ENCODE peak calls at places on chromosomes 3 and 15, in seven cellular contexts. N is psoas muscle, E is colonic mucosa, J is heart left ventricle, Z is suprapubic skin, V is AG04450, B is HL-60. M is an unnamed sample.

GRCh38 chr3:38164136-38164965 is 986 bp upstream of the OXSR1 start:
- DNase-seq in Z (no peak), N (no peak), V (no peak), J (no peak), E (peak; percentile 42), B (no peak), M (no peak)

GRCh38 chr3:38038447-38038911 is 529 bp upstream of the DLEC1 start:
- DNase-seq in J (no peak), N (no peak), E (no peak), Z (no peak), B (no peak), V (no peak), M (no peak)

GRCh38 chr3:108406063-108406660 is 104.2 kb downstream of the MYH15 start:
- DNase-seq in Z (no peak), J (no peak), E (no peak), N (no peak), V (no peak), B (peak; percentile 66), M (no peak)

GRCh38 chr3:8574040-8574669 is 70.4 kb downstream of the SSUH2 start:
- DNase-seq in J (no peak), N (no peak), E (no peak), Z (no peak), V (no peak), B (no peak), M (no peak)

GRCh38 chr15:25241241-25241801 is 197.5 kb downstream of the UBE3A start:
- DNase-seq in J (peak; percentile 15), B (no peak), Z (no peak), V (no peak), N (peak; percentile 1), E (no peak), M (no peak)

GRCh38 chr3:67635806-67636205 is 18.6 kb downstream of the SUCLG2 start:
- DNase-seq in Z (no peak), J (no peak), N (no peak), V (no peak), E (no peak), B (no peak), M (no peak)

GRCh38 chr3:55177749-55178148 is 249.9 kb upstream of the LRTM1 start:
- DNase-seq in J (no peak), E (no peak), V (no peak), Z (no peak), B (no peak), N (no peak), M (no peak)

GRCh38 chr15:90890839-90891238 is 6.5 kb downstream of the FES start:
- DNase-seq in J (no peak), N (no peak), Z (no peak), V (no peak), B (no peak), E (no peak), M (no peak)

GRCh38 chr3:183306798-183307671 is 54.0 kb downstream of the B3GNT5 start:
- DNase-seq in Z (peak; percentile 83), N (peak; percentile 66), B (peak; percentile 92), V (no peak), J (peak; percentile 83), E (peak; percentile 94), M (no peak)

GRCh38 chr3:99111235-99111634 is 209.7 kb upstream of the DCBLD2 start:
- DNase-seq in V (no peak), N (no peak), Z (no peak), E (no peak), B (no peak), J (no peak), M (no peak)

GRCh38 chr3:147267431-147267830 is 138.9 kb downstream of the ZIC4 start:
- DNase-seq in B (no peak), J (no peak), Z (no peak), V (no peak), E (no peak), N (no peak), M (no peak)

GRCh38 chr3:20240154-20240883 is 54.3 kb upstream of the SGO1 start:
- DNase-seq in V (no peak), E (no peak), J (no peak), B (no peak), N (no peak), Z (no peak), M (no peak)

GRCh38 chr15:59438891-59439290 is 905 bp downstream of the FAM81A start:
- DNase-seq in J (no peak), B (no peak), E (peak; percentile 52), Z (no peak), V (no peak), N (peak; percentile 18), M (no peak)

GRCh38 chr3:182787302-182788036 is 5.8 kb upstream of the ATP11B start:
- DNase-seq in B (no peak), N (no peak), J (no peak), E (no peak), V (no peak), Z (no peak), M (no peak)

GRCh38 chr3:70358978-70359580 is 46.6 kb upstream of the MDFIC2 start:
- DNase-seq in N (no peak), Z (no peak), V (peak; percentile 11), E (peak; percentile 19), B (peak; percentile 2), J (no peak), M (no peak)

GRCh38 chr3:145899229-145899628 is 261.8 kb downstream of the PLOD2 start:
- DNase-seq in Z (no peak), V (no peak), E (no peak), B (no peak), N (no peak), J (no peak), M (no peak)

GRCh38 chr3:13750731-13751130 is 129.1 kb downstream of the WNT7A start:
- DNase-seq in B (no peak), N (no peak), E (no peak), J (no peak), V (no peak), Z (no peak), M (no peak)

GRCh38 chr15:89068325-89068784 is 19.9 kb upstream of the ABHD2 start:
- DNase-seq in E (no peak), V (peak; percentile 87), N (peak; percentile 65), B (peak; percentile 85), J (no peak), Z (no peak), M (no peak)

GRCh38 chr3:181278468-181279238 is 289.1 kb upstream of the DNAJC19 start:
- DNase-seq in J (no peak), V (no peak), B (no peak), Z (no peak), N (no peak), E (no peak), M (no peak)

GRCh38 chr3:5022966-5023776 is 43.9 kb downstream of the BHLHE40 start:
- DNase-seq in Z (no peak), J (peak; percentile 54), V (peak; percentile 98), N (peak; percentile 84), E (no peak), B (no peak), M (no peak)

GRCh38 chr15:84819291-84819768 is 2.2 kb downstream of the ALPK3 start:
- DNase-seq in B (no peak), J (peak; percentile 82), E (no peak), Z (no peak), N (peak; percentile 43), V (no peak), M (no peak)

GRCh38 chr15:84823580-84823878 is 6.4 kb downstream of the ALPK3 start:
- DNase-seq in Z (no peak), B (no peak), V (no peak), J (no peak), E (no peak), N (no peak), M (no peak)

GRCh38 chr15:84819791-84820190 is 2.6 kb downstream of the ALPK3 start:
- DNase-seq in J (no peak), Z (no peak), N (no peak), E (no peak), B (no peak), V (no peak), M (no peak)

GRCh38 chr15:84822774-84823579 is 5.8 kb downstream of the ALPK3 start:
- DNase-seq in J (no peak), V (no peak), B (no peak), N (no peak), Z (no peak), E (no peak), M (no peak)

DNA sequence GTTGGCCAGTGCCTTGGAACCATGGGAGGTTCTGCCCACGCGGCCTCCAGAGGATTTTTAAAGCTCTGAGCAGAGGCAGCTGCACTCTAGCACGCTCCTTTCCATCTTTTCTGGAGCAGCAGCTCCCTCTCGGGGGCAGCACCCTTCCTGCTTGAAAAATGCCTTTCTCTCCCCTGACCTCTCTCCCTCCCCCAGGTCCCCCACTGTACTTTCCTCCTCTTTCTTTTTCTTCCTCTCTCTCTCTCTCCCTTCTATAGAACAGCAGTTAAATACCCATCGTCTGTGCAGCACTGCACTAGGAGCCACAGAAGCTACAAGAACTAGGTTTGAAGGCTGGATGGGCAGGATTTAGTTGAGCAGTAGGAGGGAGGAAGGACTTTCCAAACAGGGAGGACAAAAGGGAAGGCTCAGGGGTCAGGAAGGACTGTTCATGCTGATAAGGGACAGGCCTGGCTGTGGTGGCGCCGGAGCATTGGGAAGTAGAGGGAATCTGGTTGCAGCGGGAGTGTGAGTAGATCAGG is 4.4 kb downstream of the ALPK3 start:
- DNase-seq in N (no peak), V (no peak), E (no peak), B (no peak), J (no peak), Z (no peak), M (no peak)
- TF ChIP-seq CTCF in N (no peak), V (peak; percentile 22), E (no peak), B (no peak), J (peak; percentile 28), Z (no peak), M (no peak)

GRCh38 chr3:39260957-39261356 is 18.9 kb downstream of the CX3CR1 start:
- DNase-seq in N (peak; percentile 85), J (peak; percentile 92), V (peak; percentile 16), E (peak; percentile 43), Z (peak; percentile 91), B (peak; percentile 98), M (no peak)
- TF ChIP-seq CTCF in N (peak; percentile 65), J (peak; percentile 51), V (peak; percentile 32), E (no peak), Z (peak; percentile 36), B (peak; percentile 13), M (peak; percentile 52)

GRCh38 chr3:186516645-186517044 is 27.5 kb downstream of the CRYGS start:
- DNase-seq in E (no peak), Z (no peak), B (peak; percentile 49), V (no peak), J (no peak), N (no peak), M (no peak)

GRCh38 chr3:186515115-186515514 is 29.1 kb downstream of the CRYGS start:
- DNase-seq in B (peak; percentile 90), E (no peak), Z (no peak), J (no peak), N (no peak), V (no peak), M (no peak)

GRCh38 chr3:186511702-186512101 is 32.5 kb downstream of the CRYGS start:
- DNase-seq in E (no peak), J (no peak), N (no peak), Z (no peak), B (no peak), V (no peak), M (no peak)

GRCh38 chr3:186512570-186513302 is 31.4 kb downstream of the CRYGS start:
- DNase-seq in V (no peak), Z (no peak), B (no peak), J (no peak), E (no peak), N (no peak), M (no peak)

GRCh38 chr3:186514296-186515002 is 29.7 kb downstream of the CRYGS start:
- DNase-seq in J (no peak), N (no peak), E (no peak), Z (no peak), B (peak; percentile 63), V (no peak), M (no peak)
- TF ChIP-seq CTCF in J (peak; percentile 20), N (no peak), E (peak; percentile 49), Z (peak; percentile 42), B (peak; percentile 32), V (peak; percentile 42), M (peak; percentile 61)

GRCh38 chr3:155195558-155195957 is 97.9 kb downstream of the STRIT1 start:
- DNase-seq in B (no peak), J (no peak), N (no peak), V (no peak), E (no peak), Z (no peak), M (no peak)
- TF ChIP-seq CTCF in B (no peak), J (no peak), N (no peak), V (no peak), E (no peak), Z (no peak), M (no peak)

M was measured in type B pancreatic cell.